ENCODE peak calls at places on chromosomes 12 and 14, in four cellular contexts. N is GM12878, W is SK-N-SH, L is HepG2. P is an unnamed sample.
A peak's percentile ranks its signal among the peaks of the same experiment; 100 is the strongest.

GRCh38 chr14:104121142-104121541 is 17.2 kb upstream of the KIF26A start:
- DNase-seq in N (no peak), W (no peak), L (no peak), P (no peak)

GRCh38 chr14:75188520-75189267 is 12.3 kb upstream of the TMED10 start:
- DNase-seq in N (peak; percentile 62), W (no peak), L (no peak), P (no peak)

GRCh38 chr12:122454739-122455138 is 32.3 kb upstream of the CLIP1 start:
- DNase-seq in N (no peak), W (no peak), L (peak; percentile 86), P (no peak)

GRCh38 chr14:22534547-22534946 is 54.5 kb downstream of the DAD1 start:
- DNase-seq in N (no peak), W (no peak), L (no peak), P (no peak)

GRCh38 chr12:50825372-50825838 is 17.3 kb upstream of the TMPRSS12 start:
- DNase-seq in N (no peak), W (peak; percentile 36), L (peak; percentile 62), P (peak; percentile 27)

GRCh38 chr12:128076188-128076587 is 190.8 kb upstream of the TMEM132C start:
- DNase-seq in N (no peak), W (no peak), L (no peak), P (no peak)

GRCh38 chr14:73612339-73613045 is at the start of gene ACOT6:
- DNase-seq in N (no peak), W (peak; percentile 90), L (peak; percentile 79), P (peak; percentile 52)

GRCh38 chr12:97556201-97556824 is 93.7 kb downstream of the RMST start:
- DNase-seq in N (no peak), W (peak; percentile 33), L (peak; percentile 77), P (no peak)

GRCh38 chr12:6961695-6962284 is 8.7 kb downstream of the PHB2 start:
- DNase-seq in N (no peak), W (peak; percentile 78), L (peak; percentile 81), P (peak; percentile 76)

GRCh38 chr12:92290881-92291280 is 145.2 kb upstream of the BTG1 start:
- DNase-seq in N (no peak), W (no peak), L (no peak), P (no peak)

GRCh38 chr12:98803468-98804209 is 158.5 kb downstream of the APAF1 start:
- DNase-seq in N (no peak), W (no peak), L (no peak), P (no peak)

GRCh38 chr12:27261866-27262265 is 17.8 kb downstream of the STK38L start:
- DNase-seq in N (no peak), W (no peak), L (no peak), P (no peak)

GRCh38 chr12:79358716-79359341 is 331.9 kb downstream of the PAWR start:
- DNase-seq in N (no peak), W (no peak), L (no peak), P (no peak)
- TF ChIP-seq FOXM1 in N (no peak), W (no peak), L (no peak), P (no peak)

DNA sequence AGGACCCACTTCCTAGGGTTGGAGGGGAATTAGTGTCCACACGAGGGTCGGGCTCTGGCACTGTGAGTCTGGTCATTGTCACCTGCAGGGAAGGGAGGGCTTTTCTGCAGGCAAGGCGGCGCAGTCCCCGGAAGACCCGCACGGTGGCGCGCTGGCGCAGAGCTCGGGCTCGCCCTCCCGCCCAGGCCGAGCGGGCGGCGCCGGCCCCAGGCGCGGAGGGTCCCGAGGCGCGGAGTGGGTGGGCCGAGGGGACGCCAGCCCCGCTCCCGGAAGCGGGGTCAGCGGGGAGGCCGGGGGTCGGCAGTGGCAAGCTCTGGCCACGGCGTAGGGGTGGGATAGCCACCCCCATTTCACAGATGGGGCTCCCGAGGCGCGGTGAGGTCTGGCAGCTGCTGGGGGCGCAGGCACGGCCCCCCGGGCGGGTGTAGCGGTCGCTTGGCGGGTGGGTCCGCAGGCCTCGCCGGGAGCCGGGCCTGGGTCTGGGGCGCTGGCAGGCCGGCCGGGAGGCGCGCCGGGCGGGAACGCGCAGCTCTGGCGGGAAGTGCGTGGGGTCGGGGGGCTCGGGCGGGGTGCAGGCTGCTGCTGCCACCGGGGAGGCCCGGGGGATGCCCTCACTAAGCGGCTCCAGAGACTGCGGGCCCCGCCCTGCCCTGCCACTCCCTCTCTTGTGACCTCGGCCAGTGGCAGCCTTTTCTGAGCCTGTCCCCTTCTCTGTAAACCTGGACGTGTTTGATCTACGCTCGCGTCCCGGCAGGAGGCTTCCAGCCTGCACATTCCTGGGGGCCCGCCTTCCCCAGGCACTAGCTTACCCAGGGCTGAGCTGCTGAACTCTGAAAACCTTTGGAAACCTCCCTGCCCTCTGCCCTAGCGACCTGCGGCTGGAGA is 46.1 kb downstream of the CYP46A1 start:
- DNase-seq in N (no peak), W (peak; percentile 97), L (peak; percentile 93), P (peak; percentile 82)
- TF ChIP-seq RAD21 in N (peak; percentile 58), W (peak; percentile 79), L (peak; percentile 96), P (peak; percentile 38)

DNA sequence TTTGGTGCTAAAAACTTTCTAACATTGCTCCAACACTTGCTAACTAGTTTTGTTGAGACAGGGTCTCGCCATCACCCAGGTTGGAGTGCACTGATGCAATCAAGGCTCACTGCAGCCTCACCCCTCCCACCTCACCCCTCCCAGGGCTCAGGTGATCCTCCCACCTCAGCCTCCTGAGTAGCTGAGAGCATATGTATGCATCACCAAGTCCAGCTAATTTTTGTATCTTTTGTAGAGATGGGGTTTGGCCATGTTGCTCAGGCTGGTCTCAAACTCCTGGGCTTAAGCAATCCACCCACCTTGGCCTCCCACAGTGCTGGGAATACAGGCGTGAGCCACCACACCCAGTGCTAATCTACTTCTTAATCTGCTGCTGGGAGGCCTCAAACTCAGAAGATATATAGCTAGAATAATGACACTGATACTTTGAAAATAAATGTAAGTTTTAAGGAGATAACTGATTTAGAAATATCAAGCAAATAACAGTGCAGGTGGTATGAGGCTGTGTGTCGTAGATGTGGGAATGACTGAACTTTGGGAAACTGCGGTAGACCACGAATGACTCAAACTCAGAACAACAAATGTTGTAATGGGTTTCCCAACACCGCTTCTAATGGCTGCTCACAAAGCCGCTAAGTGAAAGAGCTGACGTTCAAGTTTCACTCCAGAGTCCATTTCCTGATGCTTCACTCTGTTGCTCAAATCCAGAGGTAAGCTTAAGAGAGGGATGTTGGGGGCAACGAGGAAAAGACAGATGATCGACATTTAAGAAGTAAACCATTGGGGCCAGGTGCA is 10.0 kb downstream of the TMCC3 start:
- DNase-seq in N (peak; percentile 88), W (no peak), L (no peak), P (no peak)
- TF ChIP-seq FOXM1 in N (peak; percentile 99), W (no peak), L (no peak), P (no peak)

GRCh38 chr14:41925409-41925808 is 318.7 kb downstream of the LRFN5 start:
- DNase-seq in N (no peak), W (no peak), L (peak; percentile 28), P (no peak)
- TF ChIP-seq RAD21 in N (peak; percentile 12), W (no peak), L (no peak), P (no peak)

DNA sequence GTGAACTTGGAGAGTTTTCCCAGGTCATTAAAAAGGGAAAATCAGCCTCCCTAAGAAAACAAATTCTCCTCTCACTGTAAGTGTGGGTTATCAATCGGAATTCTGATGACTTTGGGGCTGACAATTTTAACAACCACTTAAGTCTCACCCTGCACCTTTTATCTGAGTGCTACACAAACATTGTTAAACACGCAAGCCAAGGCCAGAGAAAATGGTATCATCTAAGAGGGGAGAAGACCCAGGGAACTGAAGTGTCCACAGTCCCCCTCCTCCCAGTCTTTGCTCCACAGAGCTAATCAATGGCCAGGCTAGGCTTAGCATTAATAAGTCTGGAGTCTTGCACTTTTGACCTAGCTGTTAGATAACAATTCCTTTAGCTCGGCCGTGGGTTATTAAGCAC is 51.7 kb upstream of the TBX5 start:
- DNase-seq in N (no peak), W (no peak), L (no peak), P (no peak)
- TF ChIP-seq FOXM1 in N (no peak), W (no peak), L (no peak), P (no peak)

DNA sequence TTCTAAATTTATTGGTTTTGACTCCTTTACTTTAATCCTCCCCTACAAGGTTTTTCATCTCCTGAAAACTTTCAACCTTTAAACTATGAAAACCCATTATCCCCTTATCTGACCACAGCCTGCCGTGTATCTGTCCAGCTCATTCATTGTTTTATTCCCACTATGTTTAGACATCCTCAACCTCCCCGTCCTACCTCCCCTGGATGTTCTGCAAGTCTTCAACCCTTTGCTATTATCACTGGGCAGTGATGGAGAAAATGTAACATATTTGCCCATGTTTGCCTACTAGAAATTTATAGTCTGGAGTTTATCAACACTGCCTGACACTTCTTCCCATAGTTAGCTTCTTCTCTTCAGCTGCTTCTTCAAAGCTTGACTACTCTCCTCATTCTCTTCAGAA is 483.4 kb downstream of the PRKD1 start:
- DNase-seq in N (no peak), W (no peak), L (no peak), P (no peak)
- TF ChIP-seq RAD21 in N (no peak), W (no peak), L (no peak), P (no peak)

DNA sequence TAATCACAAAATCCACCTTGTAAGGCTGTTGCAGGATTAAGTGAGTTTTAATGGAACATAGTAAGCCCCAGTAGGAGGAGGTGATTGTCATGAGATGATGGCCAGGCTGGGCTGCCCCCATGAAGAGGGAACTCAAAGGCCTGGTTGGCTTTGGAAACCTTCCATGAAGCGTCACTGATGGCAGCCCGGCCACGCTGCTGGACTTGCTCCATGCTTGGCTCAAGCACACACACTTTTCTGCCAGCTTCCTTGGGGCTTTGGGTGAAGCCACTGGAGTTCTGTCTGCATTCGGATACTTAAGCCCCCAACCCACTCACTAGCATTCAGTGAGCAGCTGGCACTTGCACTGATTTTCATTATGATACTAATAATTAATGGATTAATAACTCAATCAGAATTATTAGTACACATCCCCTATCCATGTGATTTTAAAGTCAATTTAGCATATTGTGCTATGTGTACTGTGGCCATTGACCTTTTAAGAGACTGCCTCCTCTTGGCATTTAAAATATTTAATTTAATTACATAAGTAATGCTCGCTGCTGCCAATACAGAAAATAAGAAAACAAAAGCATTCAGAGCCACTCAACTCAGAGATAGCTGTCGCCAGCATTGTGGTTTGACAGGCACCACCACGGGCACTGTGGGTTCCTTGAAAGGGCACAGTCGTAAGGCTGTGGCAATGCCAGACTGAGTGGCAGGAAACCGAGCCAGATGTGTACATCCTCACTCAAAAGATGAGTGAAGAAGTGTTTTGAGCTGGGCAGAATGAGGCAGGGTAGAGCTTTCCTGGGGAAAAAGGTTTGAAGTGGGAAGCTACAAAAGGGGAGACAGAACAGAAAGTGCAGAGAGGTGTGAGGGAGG is 15.9 kb downstream of the KRT85 start:
- DNase-seq in N (no peak), W (no peak), L (no peak), P (no peak)
- TF ChIP-seq FOXM1 in N (no peak), W (no peak), L (no peak), P (no peak)

GRCh38 chr14:59631237-59631636 is 54.6 kb upstream of the CCDC175 start:
- DNase-seq in N (no peak), W (peak; percentile 39), L (peak; percentile 9), P (peak; percentile 20)
- TF ChIP-seq RAD21 in N (peak; percentile 26), W (peak; percentile 25), L (no peak), P (no peak)

P was measured in K562.